ENCODE peak calls at places on chromosomes 2 and 18, in six cellular contexts. N is nephron progenitor cell, V is cardiac fibroblast, U is GM13977, F is H9, S is cardiac muscle cell. K is an unnamed sample.

GRCh38 chr2:42064417-42064942 is 16.7 kb downstream of the PKDCC start:
- DNase-seq in N (no peak), V (peak), U (no peak), F (no peak), S (no peak), K (no peak)

GRCh38 chr18:58687871-58688308 is 16.6 kb downstream of the MALT1 start:
- DNase-seq in N (no peak), V (no peak), U (peak), F (no peak), S (no peak), K (peak)

GRCh38 chr2:162025121-162025911 is 48.7 kb downstream of the DPP4 start:
- DNase-seq in N (no peak), V (peak), U (no peak), F (no peak), S (no peak), K (no peak)

GRCh38 chr2:43083710-43084698 is 142.4 kb downstream of the ZFP36L2 start:
- DNase-seq in N (peak), V (peak), U (no peak), F (peak), S (peak), K (no peak)

GRCh38 chr2:219298759-219299371 is 10.3 kb downstream of the PTPRN start:
- DNase-seq in N (peak), V (peak), U (peak), F (peak), S (peak), K (peak)

GRCh38 chr2:10412380-10412779 is 35.7 kb downstream of the ODC1 start:
- DNase-seq in N (no peak), V (peak), U (peak), F (peak), S (peak), K (peak)

GRCh38 chr2:149329470-149330126 is 789 bp upstream of the LYPD6 start:
- DNase-seq in N (peak), V (peak), U (peak), F (peak), S (peak), K (no peak)

GRCh38 chr2:216695401-216695821 is at the start of gene IGFBP5:
- DNase-seq in N (peak), V (peak), U (no peak), F (peak), S (peak), K (no peak)

GRCh38 chr2:108823286-108823685 is 36.7 kb downstream of the CCDC138 start:
- DNase-seq in N (no peak), V (no peak), U (no peak), F (no peak), S (no peak), K (no peak)

GRCh38 chr2:172484253-172484652 is 56.9 kb downstream of the ITGA6 start:
- DNase-seq in N (no peak), V (peak), U (no peak), F (no peak), S (peak), K (no peak)

GRCh38 chr2:26682155-26682554 is 10.4 kb upstream of the KCNK3 start:
- DNase-seq in N (no peak), V (peak), U (no peak), F (no peak), S (peak), K (no peak)

GRCh38 chr2:149648282-149649030 is 60.9 kb upstream of the MMADHC start:
- DNase-seq in N (no peak), V (peak), U (no peak), F (no peak), S (no peak), K (no peak)

GRCh38 chr18:3716116-3716660 is 266.2 kb downstream of the TGIF1 start:
- DNase-seq in N (no peak), V (no peak), U (no peak), F (no peak), S (no peak), K (no peak)

GRCh38 chr2:241558532-241559488 is at the start of gene BOK:
- DNase-seq in N (peak), V (peak), U (no peak), F (peak), S (peak), K (no peak)

GRCh38 chr18:5872886-5873285 is 22.4 kb downstream of the TMEM200C start:
- DNase-seq in N (no peak), V (no peak), U (no peak), F (no peak), S (no peak), K (no peak)

GRCh38 chr2:60053791-60054190 is 499.7 kb downstream of the BCL11A start:
- DNase-seq in N (no peak), V (no peak), U (no peak), F (no peak), S (no peak), K (no peak)

GRCh38 chr18:48743046-48743445 is 204.2 kb downstream of the CTIF start:
- DNase-seq in N (no peak), V (peak), U (no peak), F (no peak), S (peak), K (no peak)

GRCh38 chr2:241796209-241796608 is 12.8 kb upstream of the NEU4 start:
- DNase-seq in N (no peak), V (no peak), U (no peak), F (no peak), S (no peak), K (no peak)

GRCh38 chr2:55862269-55862668 is 61.3 kb downstream of the EFEMP1 start:
- DNase-seq in N (no peak), V (peak), U (no peak), F (no peak), S (no peak), K (no peak)

GRCh38 chr2:117396161-117396560 is 418.3 kb upstream of the DDX18 start:
- DNase-seq in N (no peak), V (no peak), U (no peak), F (no peak), S (no peak), K (no peak)

GRCh38 chr2:53275743-53276142 is 491.9 kb upstream of the CHAC2 start:
- DNase-seq in N (no peak), V (no peak), U (no peak), F (no peak), S (no peak), K (no peak)
- TF ChIP-seq CTCF in N (no peak), V (no peak), U (no peak), F (no peak), S (no peak), K (no peak)

DNA sequence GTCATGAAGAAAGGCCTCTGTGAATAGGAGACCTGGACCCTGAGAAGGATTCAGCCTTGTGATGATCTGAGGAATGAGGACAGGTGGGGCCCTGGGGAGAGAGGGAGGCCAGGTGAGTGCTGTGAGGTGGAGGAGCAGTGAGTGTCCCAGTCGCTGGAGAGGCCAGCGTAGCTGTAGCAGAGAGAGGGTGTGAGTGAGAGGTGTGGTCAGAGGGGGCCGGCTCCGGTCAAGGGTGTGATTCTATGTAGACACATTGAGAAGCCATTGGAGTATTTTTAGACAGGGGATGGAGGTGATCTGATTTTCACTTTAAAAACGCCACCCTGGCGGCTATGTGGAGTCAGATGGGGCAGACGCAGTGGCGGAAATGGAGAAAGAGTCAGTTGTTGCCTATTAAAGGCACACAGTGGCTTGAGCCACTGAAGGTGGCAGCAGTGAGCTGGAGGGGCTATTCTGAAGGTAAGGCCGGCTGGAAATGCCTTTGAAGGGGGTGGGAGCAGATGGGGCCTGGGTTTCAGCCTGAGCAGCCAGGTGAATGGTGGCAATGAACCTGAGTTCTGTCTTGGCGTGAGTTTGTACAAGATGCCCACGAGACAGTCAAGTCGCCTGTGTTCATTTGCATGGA is 55.6 kb downstream of the GREB1 start:
- DNase-seq in N (no peak), V (no peak), U (no peak), F (peak), S (no peak), K (no peak)
- TF ChIP-seq CTCF in N (no peak), V (peak), U (peak), F (peak), S (no peak), K (no peak)

GRCh38 chr2:67733517-67733916 is 329.3 kb downstream of the C1D start:
- DNase-seq in N (peak), V (peak), U (peak), F (peak), S (peak), K (peak)
- TF ChIP-seq CTCF in N (peak), V (peak), U (peak), F (peak), S (peak), K (no peak)

GRCh38 chr18:78431606-78432005 is 548.0 kb upstream of the SALL3 start:
- DNase-seq in N (no peak), V (no peak), U (no peak), F (peak), S (no peak), K (no peak)
- TF ChIP-seq CTCF in N (no peak), V (no peak), U (no peak), F (peak), S (no peak), K (no peak)

GRCh38 chr18:11818486-11819203 is 32.6 kb upstream of the CHMP1B start:
- DNase-seq in N (no peak), V (no peak), U (no peak), F (no peak), S (no peak), K (no peak)
- TF ChIP-seq CTCF in N (no peak), V (no peak), U (no peak), F (no peak), S (no peak), K (no peak)

DNA sequence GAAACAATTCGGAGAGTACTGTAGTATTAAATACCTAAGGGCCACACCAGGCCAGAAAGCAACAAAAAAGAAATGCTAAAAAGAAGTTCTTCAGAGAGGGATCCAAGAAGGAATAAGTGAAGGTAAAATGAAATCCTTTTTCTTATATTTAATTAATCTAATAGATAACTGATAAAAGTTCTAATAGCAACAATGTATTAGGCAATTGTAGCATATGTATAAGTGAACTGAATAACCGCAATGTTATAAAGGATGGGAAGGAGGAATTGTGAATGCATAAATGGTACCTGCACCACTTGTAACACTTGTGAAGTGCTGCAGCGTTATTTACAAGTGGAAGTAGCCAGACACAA is 21.8 kb downstream of the TMSB10 start:
- DNase-seq in N (no peak), V (no peak), U (no peak), F (no peak), S (no peak), K (no peak)
- TF ChIP-seq CTCF in N (peak), V (no peak), U (no peak), F (no peak), S (no peak), K (no peak)

GRCh38 chr18:47422524-47422923 is 171.1 kb upstream of the SKOR2 start:
- DNase-seq in N (peak), V (no peak), U (no peak), F (peak), S (no peak), K (no peak)
- TF ChIP-seq CTCF in N (peak), V (no peak), U (no peak), F (peak), S (no peak), K (no peak)